ENCODE peak calls at places on chromosomes 16 and 17, in five cellular contexts. One of them, this sample, is unnamed.

GRCh38 chr16:87047221-87048037 is 269.8 kb downstream of the C16orf95 start:
- DNase-seq in CD4-positive, alpha-beta memory T cell: no peak
- DNase-seq in H7: peak; percentile 64
- DNase-seq in testis: no peak
- DNase-seq in left ventricle myocardium inferior: no peak
- DNase-seq in this sample: no peak

GRCh38 chr16:57906385-57907316 is 64.3 kb downstream of the CNGB1 start:
- DNase-seq in CD4-positive, alpha-beta memory T cell: no peak
- DNase-seq in H7: peak; percentile 85
- DNase-seq in testis: peak; percentile 28
- DNase-seq in left ventricle myocardium inferior: no peak
- DNase-seq in this sample: no peak

GRCh38 chr16:10338426-10338825 is 47.4 kb upstream of the ATF7IP2 start:
- DNase-seq in CD4-positive, alpha-beta memory T cell: no peak
- DNase-seq in H7: no peak
- DNase-seq in testis: no peak
- DNase-seq in left ventricle myocardium inferior: no peak
- DNase-seq in this sample: no peak

GRCh38 chr17:65856865-65857264 is 295.4 kb upstream of the AXIN2 start:
- DNase-seq in CD4-positive, alpha-beta memory T cell: no peak
- DNase-seq in H7: no peak
- DNase-seq in testis: no peak
- DNase-seq in left ventricle myocardium inferior: no peak
- DNase-seq in this sample: no peak

GRCh38 chr17:55527520-55528118 is 16.4 kb upstream of the SMIM36 start:
- DNase-seq in CD4-positive, alpha-beta memory T cell: no peak
- DNase-seq in H7: peak; percentile 25
- DNase-seq in testis: peak; percentile 57
- DNase-seq in left ventricle myocardium inferior: no peak
- DNase-seq in this sample: peak; percentile 19

GRCh38 chr16:13921328-13921727 is 1.4 kb downstream of the ERCC4 start:
- DNase-seq in CD4-positive, alpha-beta memory T cell: no peak
- DNase-seq in H7: no peak
- DNase-seq in testis: no peak
- DNase-seq in left ventricle myocardium inferior: no peak
- DNase-seq in this sample: no peak

GRCh38 chr17:42676424-42677011 is at the start of gene PLEKHH3:
- DNase-seq in CD4-positive, alpha-beta memory T cell: no peak
- DNase-seq in H7: no peak
- DNase-seq in testis: no peak
- DNase-seq in left ventricle myocardium inferior: no peak
- DNase-seq in this sample: no peak

GRCh38 chr17:57403241-57403640 is 146.9 kb downstream of the MSI2 start:
- DNase-seq in CD4-positive, alpha-beta memory T cell: no peak
- DNase-seq in H7: no peak
- DNase-seq in testis: peak; percentile 41
- DNase-seq in left ventricle myocardium inferior: no peak
- DNase-seq in this sample: no peak

GRCh38 chr16:19227643-19228042 is 57.9 kb upstream of the CLEC19A start:
- DNase-seq in CD4-positive, alpha-beta memory T cell: no peak
- DNase-seq in H7: no peak
- DNase-seq in testis: no peak
- DNase-seq in left ventricle myocardium inferior: no peak
- DNase-seq in this sample: no peak

GRCh38 chr17:33228548-33228947 is 64.5 kb downstream of the ASIC2 start:
- DNase-seq in CD4-positive, alpha-beta memory T cell: no peak
- DNase-seq in H7: no peak
- DNase-seq in testis: no peak
- DNase-seq in left ventricle myocardium inferior: peak; percentile 16
- DNase-seq in this sample: no peak

GRCh38 chr17:45844695-45845375 is at the start of gene SPPL2C:
- DNase-seq in CD4-positive, alpha-beta memory T cell: no peak
- DNase-seq in H7: no peak
- DNase-seq in testis: no peak
- DNase-seq in left ventricle myocardium inferior: no peak
- DNase-seq in this sample: no peak

GRCh38 chr17:80101946-80102706 is 745 bp downstream of the GAA start:
- DNase-seq in CD4-positive, alpha-beta memory T cell: no peak
- DNase-seq in H7: peak; percentile 84
- DNase-seq in testis: peak; percentile 23
- DNase-seq in left ventricle myocardium inferior: no peak
- DNase-seq in this sample: no peak

GRCh38 chr17:10268005-10268404 is 69.6 kb upstream of the GAS7 start:
- DNase-seq in CD4-positive, alpha-beta memory T cell: no peak
- DNase-seq in H7: no peak
- DNase-seq in testis: no peak
- DNase-seq in left ventricle myocardium inferior: no peak
- DNase-seq in this sample: no peak

GRCh38 chr16:67919618-67920210 is 11.9 kb downstream of the CTRL start:
- DNase-seq in CD4-positive, alpha-beta memory T cell: no peak
- DNase-seq in H7: no peak
- DNase-seq in testis: no peak
- DNase-seq in left ventricle myocardium inferior: no peak
- DNase-seq in this sample: no peak

GRCh38 chr17:2064980-2065785 is 10.3 kb downstream of the HIC1 start:
- DNase-seq in CD4-positive, alpha-beta memory T cell: no peak
- DNase-seq in H7: peak; percentile 95
- DNase-seq in testis: no peak
- DNase-seq in left ventricle myocardium inferior: no peak
- DNase-seq in this sample: peak; percentile 63

GRCh38 chr16:67593288-67593687 is 31.0 kb downstream of the CTCF start:
- DNase-seq in CD4-positive, alpha-beta memory T cell: no peak
- DNase-seq in H7: peak; percentile 38
- DNase-seq in testis: no peak
- DNase-seq in left ventricle myocardium inferior: no peak
- DNase-seq in this sample: no peak

GRCh38 chr16:69566437-69567030 is 768 bp downstream of the NFAT5 start:
- DNase-seq in CD4-positive, alpha-beta memory T cell: no peak
- DNase-seq in H7: peak; percentile 83
- DNase-seq in testis: peak; percentile 69
- DNase-seq in left ventricle myocardium inferior: peak; percentile 64
- DNase-seq in this sample: no peak

GRCh38 chr17:7579839-7580630 is 597 bp downstream of the CD68 start:
- DNase-seq in CD4-positive, alpha-beta memory T cell: no peak
- DNase-seq in H7: peak; percentile 44
- DNase-seq in testis: no peak
- DNase-seq in left ventricle myocardium inferior: no peak
- DNase-seq in this sample: no peak

GRCh38 chr16:27761816-27762215 is 211.9 kb downstream of the KATNIP start:
- DNase-seq in CD4-positive, alpha-beta memory T cell: no peak
- DNase-seq in H7: no peak
- DNase-seq in testis: no peak
- DNase-seq in left ventricle myocardium inferior: no peak
- DNase-seq in this sample: no peak

GRCh38 chr16:15682105-15682570 is 32.1 kb downstream of the NDE1 start:
- DNase-seq in CD4-positive, alpha-beta memory T cell: peak; percentile 19
- DNase-seq in H7: peak; percentile 48
- DNase-seq in testis: peak; percentile 70
- DNase-seq in left ventricle myocardium inferior: no peak
- DNase-seq in this sample: peak; percentile 32

GRCh38 chr17:45411348-45412105 is 21.1 kb downstream of the ARHGAP27 start:
- DNase-seq in CD4-positive, alpha-beta memory T cell: no peak
- DNase-seq in H7: no peak
- DNase-seq in testis: no peak
- DNase-seq in left ventricle myocardium inferior: no peak
- DNase-seq in this sample: no peak

GRCh38 chr17:17570207-17570797 is 21.2 kb downstream of the PEMT start:
- DNase-seq in CD4-positive, alpha-beta memory T cell: no peak
- DNase-seq in H7: peak; percentile 82
- DNase-seq in testis: peak; percentile 76
- DNase-seq in left ventricle myocardium inferior: peak; percentile 54
- DNase-seq in this sample: no peak

GRCh38 chr17:49523706-49524472 is 28.8 kb downstream of the NGFR start:
- DNase-seq in CD4-positive, alpha-beta memory T cell: peak; percentile 19
- DNase-seq in H7: peak; percentile 61
- DNase-seq in testis: no peak
- DNase-seq in left ventricle myocardium inferior: no peak
- DNase-seq in this sample: peak; percentile 23

GRCh38 chr17:21345236-21345635 is 30.9 kb upstream of the KCNJ12 start:
- DNase-seq in CD4-positive, alpha-beta memory T cell: no peak
- DNase-seq in H7: no peak
- DNase-seq in testis: no peak
- DNase-seq in left ventricle myocardium inferior: no peak
- DNase-seq in this sample: no peak

GRCh38 chr17:17669081-17669850 is 12.0 kb upstream of the RAI1 start:
- DNase-seq in CD4-positive, alpha-beta memory T cell: no peak
- DNase-seq in H7: peak; percentile 56
- DNase-seq in testis: no peak
- DNase-seq in left ventricle myocardium inferior: no peak
- DNase-seq in this sample: no peak

GRCh38 chr16:11190585-11191565 is 65.1 kb downstream of the SOCS1 start:
- DNase-seq in CD4-positive, alpha-beta memory T cell: no peak
- DNase-seq in H7: no peak
- DNase-seq in testis: no peak
- DNase-seq in left ventricle myocardium inferior: no peak
- DNase-seq in this sample: no peak

GRCh38 chr16:66443269-66443652 is 16.2 kb downstream of the BEAN1 start:
- DNase-seq in CD4-positive, alpha-beta memory T cell: no peak
- DNase-seq in H7: no peak
- DNase-seq in testis: no peak
- DNase-seq in left ventricle myocardium inferior: no peak
- DNase-seq in this sample: no peak

GRCh38 chr16:11405331-11406176 is 60.3 kb downstream of the RMI2 start:
- DNase-seq in CD4-positive, alpha-beta memory T cell: peak; percentile 45
- DNase-seq in H7: peak; percentile 89
- DNase-seq in testis: peak; percentile 40
- DNase-seq in left ventricle myocardium inferior: no peak
- DNase-seq in this sample: peak; percentile 42

GRCh38 chr17:4532860-4533521 is 22.2 kb downstream of the MYBBP1A start:
- DNase-seq in CD4-positive, alpha-beta memory T cell: no peak
- DNase-seq in H7: no peak
- DNase-seq in testis: no peak
- DNase-seq in left ventricle myocardium inferior: no peak
- DNase-seq in this sample: no peak
- H3K4me3 ChIP-seq in CD4-positive, alpha-beta memory T cell: no peak overlapping the region
- H3K4me3 ChIP-seq in H7: no peak overlapping the region
- H3K4me3 ChIP-seq in testis: no peak overlapping the region
- H3K4me3 ChIP-seq in left ventricle myocardium inferior: no peak overlapping the region
- H3K4me3 ChIP-seq in this sample: no peak overlapping the region

DNA sequence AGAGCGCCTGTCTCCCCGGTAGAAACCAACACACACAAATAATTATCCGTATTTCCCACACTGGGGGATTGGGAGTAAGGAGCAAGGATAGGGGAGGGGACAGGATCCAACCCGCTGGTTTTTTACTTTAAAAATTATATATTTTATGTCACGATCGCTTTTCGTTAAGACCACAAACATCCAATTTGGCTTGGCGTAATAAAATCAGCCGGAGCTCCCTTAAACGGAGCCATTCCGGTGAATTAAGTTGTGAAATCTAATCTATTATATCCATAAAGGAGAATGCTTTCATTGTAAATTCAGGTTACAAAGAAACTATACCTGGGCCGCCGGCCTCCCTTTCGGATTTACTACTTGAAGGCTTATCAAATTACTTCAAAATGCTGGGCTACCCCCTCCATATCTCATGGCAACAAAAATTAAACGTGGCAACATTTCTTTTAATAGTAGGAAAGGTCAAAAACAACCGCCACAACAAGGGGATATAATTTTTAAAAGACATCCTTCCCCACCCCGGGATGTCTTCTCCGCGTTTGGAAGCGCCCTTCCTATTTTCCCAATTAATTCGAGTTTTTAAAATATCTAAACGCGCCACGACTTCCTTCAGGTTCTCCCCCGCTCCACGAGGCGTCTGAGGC is 47.1 kb upstream of the SLC38A10 start:
- DNase-seq in CD4-positive, alpha-beta memory T cell: no peak
- DNase-seq in H7: no peak
- DNase-seq in testis: no peak
- DNase-seq in left ventricle myocardium inferior: no peak
- DNase-seq in this sample: no peak
- H3K4me3 ChIP-seq in CD4-positive, alpha-beta memory T cell: no peak overlapping the region
- H3K4me3 ChIP-seq in H7: peak overlapping the region; percentile 84
- H3K4me3 ChIP-seq in testis: peak overlapping the region; percentile 66
- H3K4me3 ChIP-seq in left ventricle myocardium inferior: peak overlapping the region; percentile 77
- H3K4me3 ChIP-seq in this sample: no peak overlapping the region

GRCh38 chr17:75521951-75522727 is 3.4 kb upstream of the LLGL2 start:
- DNase-seq in CD4-positive, alpha-beta memory T cell: no peak
- DNase-seq in H7: no peak
- DNase-seq in testis: no peak
- DNase-seq in left ventricle myocardium inferior: no peak
- DNase-seq in this sample: no peak

GRCh38 chr17:75524971-75525805 is at the start of gene LLGL2:
- DNase-seq in CD4-positive, alpha-beta memory T cell: peak; percentile 91
- DNase-seq in H7: peak; percentile 100
- DNase-seq in testis: peak; percentile 82
- DNase-seq in left ventricle myocardium inferior: peak; percentile 67
- DNase-seq in this sample: peak; percentile 47

GRCh38 chr17:75523647-75524046 is 1.9 kb upstream of the LLGL2 start:
- DNase-seq in CD4-positive, alpha-beta memory T cell: no peak
- DNase-seq in H7: no peak
- DNase-seq in testis: no peak
- DNase-seq in left ventricle myocardium inferior: no peak
- DNase-seq in this sample: no peak

GRCh38 chr17:75525806-75526554 is 483 bp downstream of the LLGL2 start:
- DNase-seq in CD4-positive, alpha-beta memory T cell: no peak
- DNase-seq in H7: peak; percentile 85
- DNase-seq in testis: no peak
- DNase-seq in left ventricle myocardium inferior: no peak
- DNase-seq in this sample: no peak

DNA sequence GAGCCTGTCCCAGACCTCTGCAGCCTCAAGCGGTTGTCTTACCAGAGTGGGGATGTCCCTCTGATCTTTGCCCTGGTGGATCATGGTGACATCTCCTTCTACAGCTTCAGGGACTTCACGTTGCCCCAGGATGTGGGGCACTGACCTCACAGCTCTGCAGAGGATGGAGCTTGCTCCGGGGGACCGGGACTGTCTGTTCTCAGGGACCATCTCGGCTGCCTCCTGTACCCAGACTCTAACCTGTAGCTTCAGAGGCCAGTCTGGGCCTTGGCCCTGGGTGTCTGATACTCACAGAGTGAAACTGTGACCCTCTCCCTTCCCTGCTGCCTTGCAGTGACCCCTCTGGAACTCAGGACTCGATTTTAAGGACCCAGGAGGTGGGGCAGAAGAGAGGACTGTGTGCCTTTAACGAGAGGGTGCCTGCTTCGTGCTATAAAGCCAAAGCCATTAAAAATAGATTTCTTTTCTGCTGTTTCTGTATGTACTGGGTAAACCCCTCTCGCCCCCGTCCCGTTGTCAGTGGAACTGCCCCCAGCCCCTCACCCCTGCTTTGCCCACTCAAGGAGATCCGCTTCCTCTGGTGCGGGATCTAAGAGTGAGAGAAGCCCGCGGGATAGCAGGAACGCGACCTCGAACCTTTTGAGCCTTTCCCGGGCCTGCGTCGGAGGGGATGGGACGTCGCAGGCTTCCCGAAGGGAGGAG is 1.1 kb upstream of the LLGL2 start:
- DNase-seq in CD4-positive, alpha-beta memory T cell: no peak
- DNase-seq in H7: no peak
- DNase-seq in testis: no peak
- DNase-seq in left ventricle myocardium inferior: no peak
- DNase-seq in this sample: no peak
- H3K4me3 ChIP-seq in CD4-positive, alpha-beta memory T cell: peak overlapping the region; percentile 74
- H3K4me3 ChIP-seq in H7: peak overlapping the region; percentile 67
- H3K4me3 ChIP-seq in testis: peak overlapping the region; percentile 62
- H3K4me3 ChIP-seq in left ventricle myocardium inferior: peak overlapping the region; percentile 82
- H3K4me3 ChIP-seq in this sample: no peak overlapping the region

DNA sequence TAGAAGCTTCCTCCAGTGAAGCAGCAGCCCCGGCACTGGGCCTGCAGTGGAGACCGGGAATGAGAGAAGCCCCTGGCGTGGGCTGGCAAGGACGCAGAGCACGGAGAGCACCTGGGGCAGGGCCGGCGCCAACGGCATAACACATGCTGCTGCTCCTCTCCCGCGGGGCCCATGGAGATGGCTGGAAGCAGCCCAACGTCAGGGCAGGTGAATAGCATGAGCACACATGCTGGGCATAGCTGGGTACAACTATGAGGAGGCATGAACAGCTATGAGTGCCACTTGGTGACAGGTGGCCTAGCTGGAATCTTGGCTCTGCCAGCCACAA is 46.4 kb downstream of the IRF8 start:
- DNase-seq in CD4-positive, alpha-beta memory T cell: no peak
- DNase-seq in H7: no peak
- DNase-seq in testis: no peak
- DNase-seq in left ventricle myocardium inferior: no peak
- DNase-seq in this sample: no peak
- H3K4me3 ChIP-seq in CD4-positive, alpha-beta memory T cell: no peak overlapping the region
- H3K4me3 ChIP-seq in H7: no peak overlapping the region
- H3K4me3 ChIP-seq in testis: no peak overlapping the region
- H3K4me3 ChIP-seq in left ventricle myocardium inferior: no peak overlapping the region
- H3K4me3 ChIP-seq in this sample: no peak overlapping the region

This sample was measured in Jurkat, Clone E6-1.